ENCODE peak calls at places on chromosome 10, in ten cellular contexts. Q is kidney, E is brain microvascular endothelial cell, F is heart right ventricle, B is Caco-2, A is foreskin fibroblast, U is choroid plexus epithelial cell, N is A549, M is transverse colon, J is GM23338. T is an unnamed sample.

GRCh38 chr10:88943778-88944177 is 8.8 kb downstream of the ACTA2 start:
- DNase-seq in N (no peak), F (no peak), E (no peak), U (no peak), J (no peak), M (no peak), A (no peak), B (no peak), Q (no peak), T (no peak)

GRCh38 chr10:84665883-84666463 is 337.6 kb downstream of the CCSER2 start:
- DNase-seq in J (peak), N (peak), M (peak), U (no peak), F (no peak), E (no peak), A (no peak), B (peak), Q (no peak), T (no peak)

GRCh38 chr10:13706604-13707003 is 119.8 kb downstream of the PRPF18 start:
- DNase-seq in A (no peak), M (peak), U (no peak), B (no peak), J (no peak), Q (no peak), F (no peak), E (no peak), N (no peak), T (no peak)

GRCh38 chr10:6624392-6624791 is 44.3 kb upstream of the PRKCQ start:
- DNase-seq in M (no peak), B (no peak), U (no peak), A (no peak), N (no peak), E (no peak), Q (no peak), F (no peak), J (no peak), T (no peak)

GRCh38 chr10:42980553-42981357 is 96.1 kb upstream of the RET start:
- DNase-seq in B (peak), N (no peak), F (no peak), U (no peak), J (no peak), Q (peak), E (no peak), M (no peak), A (no peak), T (no peak)

GRCh38 chr10:47283101-47283630 is 16.8 kb upstream of the GDF10 start:
- DNase-seq in B (no peak), Q (no peak), U (no peak), A (no peak), N (no peak), E (no peak), J (no peak), M (no peak), F (no peak), T (no peak)

GRCh38 chr10:17229016-17229716 is 1.1 kb downstream of the VIM start:
- DNase-seq in M (peak), Q (peak), N (peak), A (peak), F (peak), J (peak), B (no peak), E (peak), U (peak), T (no peak)

GRCh38 chr10:9103301-9103700 is 1048.8 kb downstream of the GATA3 start:
- DNase-seq in N (no peak), U (no peak), F (no peak), A (no peak), E (no peak), Q (no peak), M (no peak), J (no peak), B (no peak), T (no peak)

GRCh38 chr10:5468262-5469106 is 30.9 kb downstream of the CALML5 start:
- DNase-seq in M (no peak), E (no peak), Q (no peak), A (no peak), F (no peak), U (no peak), B (no peak), J (no peak), N (no peak), T (no peak)

GRCh38 chr10:111072232-111072631 is 4.6 kb upstream of the ADRA2A start:
- DNase-seq in Q (no peak), M (no peak), B (no peak), E (no peak), F (no peak), J (no peak), U (no peak), A (no peak), N (no peak), T (no peak)

GRCh38 chr10:81817611-81818160 is 57.3 kb upstream of the NRG3 start:
- DNase-seq in E (no peak), A (no peak), N (no peak), B (no peak), M (no peak), Q (no peak), J (no peak), F (no peak), U (no peak), T (no peak)

GRCh38 chr10:23686722-23687121 is 247.8 kb downstream of the OTUD1 start:
- DNase-seq in M (no peak), J (peak), F (no peak), E (no peak), A (no peak), Q (no peak), N (no peak), U (no peak), B (no peak), T (no peak)
- TF ChIP-seq CTCF in M (no peak), J (no peak), F (no peak), E (no peak), A (no peak), Q (no peak), N (no peak), U (no peak), B (no peak), T (no peak)

GRCh38 chr10:62239994-62240393 is 28.6 kb downstream of the RTKN2 start:
- DNase-seq in U (peak), B (no peak), M (no peak), J (no peak), F (no peak), A (no peak), E (no peak), Q (no peak), N (no peak), T (peak)

GRCh38 chr10:62248465-62248864 is 20.2 kb downstream of the RTKN2 start:
- DNase-seq in E (no peak), Q (no peak), J (no peak), B (no peak), A (no peak), N (no peak), F (no peak), M (no peak), U (peak), T (no peak)

GRCh38 chr10:62244785-62245595 is 23.7 kb downstream of the RTKN2 start:
- DNase-seq in Q (no peak), E (peak), U (peak), J (peak), B (peak), F (peak), N (peak), A (peak), M (peak), T (peak)

GRCh38 chr10:62243647-62243997 is 25.0 kb downstream of the RTKN2 start:
- DNase-seq in A (no peak), B (no peak), U (no peak), N (no peak), Q (no peak), M (no peak), J (no peak), F (no peak), E (no peak), T (no peak)

DNA sequence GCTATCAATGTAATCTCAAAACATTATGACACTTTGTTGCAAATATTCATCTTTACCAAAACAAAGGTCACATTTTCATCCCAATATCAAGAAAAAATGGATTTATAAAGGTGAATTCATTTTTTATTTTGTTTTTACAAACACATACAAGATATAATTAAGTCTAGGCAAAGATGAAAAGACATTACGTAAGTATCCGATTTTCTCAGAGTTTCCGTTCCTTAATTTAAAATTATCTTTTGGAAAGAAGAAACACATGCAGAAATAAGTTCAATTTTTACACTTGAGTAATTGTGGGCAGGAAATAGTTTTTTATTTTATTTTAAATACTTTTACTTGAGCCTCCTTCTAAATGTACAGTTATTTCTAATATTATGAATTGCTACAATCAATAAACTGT is 24.6 kb downstream of the RTKN2 start:
- DNase-seq in B (no peak), J (no peak), A (no peak), U (no peak), N (no peak), Q (no peak), E (no peak), F (no peak), M (no peak), T (no peak)
- H3K4me3 ChIP-seq in B (no peak), J (no peak), A (peak), U (no peak), N (no peak), Q (peak), E (no peak), F (peak), M (no peak), T (no peak)

GRCh38 chr10:69885379-69886156 is 83.9 kb downstream of the COL13A1 start:
- DNase-seq in A (no peak), J (peak), N (no peak), B (no peak), M (no peak), Q (no peak), F (no peak), U (peak), E (no peak), T (no peak)

GRCh38 chr10:69881202-69881601 is 79.5 kb downstream of the COL13A1 start:
- DNase-seq in U (no peak), E (no peak), A (no peak), F (no peak), N (no peak), J (no peak), M (no peak), B (no peak), Q (peak), T (no peak)

GRCh38 chr10:69883680-69884375 is 82.1 kb downstream of the COL13A1 start:
- DNase-seq in Q (no peak), B (no peak), F (no peak), E (no peak), M (no peak), U (no peak), A (no peak), N (no peak), J (no peak), T (no peak)

GRCh38 chr10:69884686-69885085 is 83.0 kb downstream of the COL13A1 start:
- DNase-seq in F (no peak), E (no peak), N (no peak), J (no peak), B (no peak), U (no peak), M (no peak), A (no peak), Q (no peak), T (no peak)

DNA sequence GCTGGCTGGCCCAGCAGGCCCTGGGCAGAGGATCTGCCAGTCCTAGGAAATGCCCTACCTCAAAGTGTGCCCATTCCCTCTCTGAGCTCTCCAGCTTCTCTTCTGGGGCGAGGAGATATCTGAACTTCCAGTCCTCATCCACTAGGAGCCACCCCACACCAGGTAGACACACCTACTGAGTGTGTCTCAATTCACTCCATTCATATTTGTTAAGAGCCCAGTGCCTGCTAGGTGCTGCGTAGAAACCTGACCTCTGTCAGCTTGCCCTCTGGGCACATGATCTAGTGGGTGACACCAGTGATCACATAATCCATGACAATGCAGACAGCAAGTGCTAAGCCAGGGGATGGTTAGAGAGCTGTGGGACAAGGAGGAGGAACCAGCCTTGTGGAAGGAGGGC is 81.5 kb downstream of the COL13A1 start:
- DNase-seq in U (peak), B (peak), F (no peak), Q (no peak), J (peak), E (no peak), M (peak), N (peak), A (no peak), T (no peak)
- TF ChIP-seq CTCF in U (no peak), B (peak), F (no peak), Q (peak), J (peak), E (peak), M (peak), N (no peak), A (no peak), T (no peak)

DNA sequence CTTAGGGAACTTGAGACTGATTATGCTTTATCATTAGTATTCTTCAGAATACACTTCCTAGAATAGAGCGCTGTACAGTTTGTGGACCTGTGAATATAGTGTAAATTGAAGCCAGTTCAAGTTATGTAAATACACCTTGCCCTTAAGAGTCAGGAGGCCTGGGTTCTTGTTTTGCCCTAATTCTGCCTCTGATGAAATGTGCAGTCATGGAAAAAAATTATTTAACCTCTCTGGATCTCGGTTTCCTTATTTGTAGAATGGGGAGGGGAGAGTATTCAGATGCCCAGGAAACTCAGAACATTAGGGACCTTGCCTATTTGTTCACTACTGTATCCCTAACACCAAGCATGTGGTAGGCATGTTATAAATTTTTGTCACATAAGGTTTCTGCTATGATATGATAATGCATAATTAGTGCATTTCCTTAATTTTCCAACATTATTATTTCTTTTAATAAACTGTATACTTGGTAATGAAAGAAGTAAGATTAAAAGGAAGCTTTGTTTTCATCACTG is 1.3 kb downstream of the EXOC6 start:
- DNase-seq in F (no peak), N (no peak), E (no peak), M (no peak), B (no peak), Q (no peak), U (no peak), A (no peak), J (no peak), T (no peak)
- H3K4me3 ChIP-seq in F (peak), N (peak), E (no peak), M (no peak), B (peak), Q (peak), U (peak), A (peak), J (peak), T (no peak)

GRCh38 chr10:123640016-123640535 is 26.1 kb upstream of the GPR26 start:
- DNase-seq in Q (no peak), U (no peak), N (no peak), J (peak), E (no peak), M (no peak), F (no peak), B (no peak), A (no peak), T (no peak)
- TF ChIP-seq CTCF in Q (no peak), U (no peak), N (no peak), J (no peak), E (no peak), M (no peak), F (no peak), B (no peak), A (no peak), T (no peak)

DNA sequence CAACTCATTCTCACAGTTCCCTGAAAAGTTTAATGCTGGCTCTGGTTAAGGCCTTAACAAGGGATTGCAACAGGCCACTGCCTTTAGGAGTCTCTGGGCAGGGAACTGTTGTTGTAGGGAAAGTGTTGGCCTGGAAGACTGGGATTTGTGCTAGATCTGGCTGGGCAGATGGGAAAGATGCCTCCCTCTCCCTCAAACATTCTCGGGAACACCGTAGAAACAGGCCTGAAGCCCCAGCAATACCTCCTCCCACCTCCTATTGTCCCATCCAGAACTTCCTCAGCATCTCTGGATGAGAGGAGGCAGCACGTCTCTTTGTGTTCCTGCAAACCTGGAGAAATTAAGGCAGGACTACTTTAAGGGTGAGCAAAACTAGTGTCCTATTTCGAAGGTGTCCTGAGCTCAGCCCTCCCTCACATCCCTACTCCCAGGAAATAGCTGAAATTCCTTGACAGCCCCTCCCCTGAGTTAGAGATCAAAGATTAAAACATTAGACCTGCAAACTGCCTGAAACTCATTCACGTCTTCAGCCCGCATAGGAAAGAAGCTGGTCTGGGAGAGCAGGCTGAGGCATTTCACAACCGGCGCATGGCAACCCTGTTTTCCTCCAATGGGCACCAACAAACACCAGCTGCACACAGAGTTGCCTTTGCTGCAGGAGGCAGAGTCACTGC is 10.9 kb upstream of the MAP3K8 start:
- DNase-seq in Q (peak), F (no peak), J (peak), N (peak), B (peak), M (peak), A (no peak), E (peak), U (peak), T (no peak)
- H3K4me3 ChIP-seq in Q (no peak), F (no peak), J (peak), N (peak), B (no peak), M (no peak), A (no peak), E (no peak), U (no peak), T (no peak)

GRCh38 chr10:102230861-102231356 is 4.8 kb downstream of the ELOVL3 start:
- DNase-seq in F (no peak), B (no peak), J (peak), E (no peak), M (peak), A (peak), Q (peak), N (peak), U (peak), T (no peak)
- TF ChIP-seq CTCF in F (peak), B (no peak), J (peak), E (peak), M (peak), A (peak), Q (peak), N (no peak), U (peak), T (peak)

DNA sequence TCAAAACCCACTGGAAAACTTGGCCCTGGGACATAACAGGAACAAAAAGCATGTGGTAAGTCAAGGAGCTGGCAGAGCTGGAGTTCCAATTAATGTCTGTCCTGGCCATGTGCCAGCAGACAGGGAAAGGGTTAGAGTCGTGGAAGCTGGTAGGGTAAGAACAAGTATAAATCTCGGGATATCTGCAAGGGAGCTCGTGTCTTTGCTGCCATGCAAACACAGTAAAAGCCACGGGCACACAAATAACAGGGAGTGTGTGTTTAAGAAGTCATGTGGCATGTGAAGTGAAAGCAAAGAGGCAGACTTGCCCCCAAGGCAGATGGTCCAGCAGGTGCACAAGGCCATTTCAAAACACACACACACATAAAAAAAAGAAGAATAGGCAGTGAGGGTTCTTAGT is 32.6 kb upstream of the ARHGAP12 start:
- DNase-seq in J (no peak), N (no peak), Q (no peak), B (no peak), A (no peak), F (no peak), M (no peak), U (no peak), E (no peak), T (no peak)
- H3K4me3 ChIP-seq in J (no peak), N (no peak), Q (no peak), B (no peak), A (no peak), F (no peak), M (no peak), U (no peak), E (no peak), T (no peak)

T was measured in AG09309.